ENCODE peak calls at places on chromosomes 6 and 20, in six cellular contexts. J, Y, X, D, T and B are unnamed samples. For H3K9me3, the result is how much of the 10 kb centered on the place peaks cover.

GRCh38 chr6:158020272-158020711 is 38.6 kb downstream of the SYNJ2 start:
- DNase-seq in Y (no peak), J (no peak), D (no peak), X (no peak), T (no peak), B (no peak)

GRCh38 chr6:41539204-41539603 is 7.0 kb upstream of the FOXP4 start:
- DNase-seq in X (no peak), T (no peak), J (no peak), Y (no peak), D (no peak), B (no peak)

GRCh38 chr6:70879496-70879895 is 77.4 kb downstream of the B3GAT2 start:
- DNase-seq in D (no peak), T (no peak), X (no peak), J (no peak), Y (no peak), B (no peak)

GRCh38 chr6:131199568-131200272 is 64.5 kb downstream of the AKAP7 start:
- DNase-seq in X (peak), Y (peak), J (no peak), D (no peak), T (peak), B (no peak)

GRCh38 chr6:161596807-161597505 is 323.1 kb upstream of the AGPAT4 start:
- DNase-seq in J (no peak), D (no peak), Y (no peak), X (no peak), T (no peak), B (no peak)

GRCh38 chr20:7180261-7181045 is 413.0 kb downstream of the BMP2 start:
- DNase-seq in X (no peak), J (no peak), Y (no peak), T (no peak), D (no peak), B (no peak)

GRCh38 chr20:22333885-22334545 is 250.4 kb downstream of the FOXA2 start:
- DNase-seq in X (peak), T (peak), J (no peak), D (peak), Y (peak), B (no peak)

GRCh38 chr6:85669735-85670194 is 27.1 kb upstream of the SYNCRIP start:
- DNase-seq in X (peak), T (no peak), J (no peak), D (no peak), Y (no peak), B (no peak)

GRCh38 chr6:36177166-36177565 is 19.4 kb upstream of the BRPF3 start:
- DNase-seq in T (no peak), D (no peak), Y (no peak), J (no peak), X (no peak), B (no peak)

GRCh38 chr6:168914070-168914469 is 339.6 kb downstream of the THBS2 start:
- DNase-seq in X (no peak), T (no peak), D (no peak), J (no peak), Y (no peak), B (no peak)

GRCh38 chr20:36349384-36350170 is 43.4 kb downstream of the DLGAP4 start:
- DNase-seq in T (no peak), J (peak), Y (no peak), X (no peak), D (no peak), B (no peak)

GRCh38 chr20:23160536-23161243 is 74.6 kb upstream of the CD93 start:
- DNase-seq in X (no peak), Y (no peak), J (no peak), T (peak), D (no peak), B (no peak)

GRCh38 chr6:35247642-35248231 is 11.8 kb upstream of the ZNF76 start:
- DNase-seq in T (peak), X (no peak), D (no peak), Y (no peak), J (no peak), B (no peak)

GRCh38 chr6:107644513-107644912 is 154.6 kb downstream of the SOBP start:
- DNase-seq in Y (no peak), D (no peak), X (no peak), J (no peak), T (no peak), B (no peak)

GRCh38 chr6:107638493-107638892 is 148.6 kb downstream of the SOBP start:
- DNase-seq in T (no peak), Y (no peak), J (no peak), X (no peak), D (no peak), B (no peak)

GRCh38 chr6:107637914-107638313 is 148.0 kb downstream of the SOBP start:
- DNase-seq in Y (no peak), J (no peak), T (no peak), X (no peak), D (no peak), B (no peak)

GRCh38 chr6:107642348-107643347 is 152.7 kb downstream of the SOBP start:
- DNase-seq in Y (no peak), X (no peak), J (no peak), D (no peak), T (no peak), B (no peak)

DNA sequence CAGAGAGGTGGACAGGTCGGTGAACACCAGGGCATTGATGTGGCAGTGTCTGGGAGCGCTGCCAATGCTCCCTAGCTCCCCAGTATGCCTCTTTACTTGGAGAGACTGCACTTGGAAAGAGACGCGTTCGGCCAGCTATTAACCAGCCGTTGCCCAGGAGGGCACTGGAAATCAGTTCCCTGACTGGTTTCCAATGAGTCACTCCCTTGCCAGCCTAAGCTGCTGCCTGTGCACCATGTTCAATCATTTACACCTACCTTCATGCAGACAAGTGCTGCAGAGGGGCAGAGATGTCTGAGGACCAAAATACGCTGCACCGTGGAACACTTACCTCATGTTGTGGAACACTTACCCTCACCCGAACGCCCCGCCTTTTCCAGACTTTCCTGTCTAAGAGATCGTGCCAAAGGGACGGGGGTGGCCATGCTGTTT is 151.6 kb downstream of the SOBP start:
- DNase-seq in J (peak), X (no peak), Y (no peak), D (no peak), T (no peak), B (no peak)
- H3K9me3 ChIP-seq in J (under half), X (under half), Y (under half), D (under half), T (under half), B (under half)

DNA sequence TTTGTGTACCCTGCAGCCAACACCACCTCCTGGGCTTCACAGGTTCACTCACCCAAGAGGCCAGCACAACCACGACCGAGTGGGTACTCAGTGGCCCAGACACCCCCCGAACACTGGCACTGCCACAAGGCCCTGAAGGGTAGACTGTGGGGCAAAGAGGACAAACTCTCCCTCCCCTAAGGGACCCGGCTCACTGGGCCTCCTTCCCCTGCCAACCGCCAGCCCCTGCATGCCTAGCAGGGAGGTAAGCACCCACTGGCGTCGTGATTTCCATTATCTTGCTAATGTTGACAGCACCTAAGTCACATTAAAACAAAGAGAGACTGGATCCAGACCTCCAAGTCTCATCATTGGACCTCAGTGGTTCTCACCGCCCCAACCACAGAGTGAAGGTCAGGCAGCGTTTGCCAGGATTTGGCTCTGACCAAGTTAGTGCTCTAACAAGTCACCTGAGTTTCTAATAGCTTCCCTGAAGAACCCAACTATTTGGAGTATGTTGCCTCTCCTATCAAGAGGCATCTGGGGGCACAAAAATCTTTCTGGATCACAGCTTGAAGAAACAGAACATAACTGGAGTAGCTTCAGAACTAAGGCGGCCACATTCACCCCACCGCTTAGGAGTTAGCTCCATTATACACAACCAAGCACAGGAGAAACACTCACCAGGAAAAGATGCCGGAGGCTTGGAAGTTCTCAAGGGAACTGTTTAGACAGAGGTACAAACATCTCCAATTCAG is 14.0 kb upstream of the APMAP start:
- DNase-seq in Y (no peak), T (no peak), J (no peak), X (no peak), D (peak), B (no peak)
- H3K27ac ChIP-seq in Y (no peak), T (no peak), J (no peak), X (no peak), D (peak), B (no peak)

GRCh38 chr6:170092826-170093225 is 198.1 kb downstream of the DLL1 start:
- DNase-seq in D (peak), Y (no peak), T (no peak), X (no peak), J (peak), B (no peak)
- H3K9me3 ChIP-seq in D (under half), Y (under half), T (under half), X (half or more), J (under half), B (under half)

DNA sequence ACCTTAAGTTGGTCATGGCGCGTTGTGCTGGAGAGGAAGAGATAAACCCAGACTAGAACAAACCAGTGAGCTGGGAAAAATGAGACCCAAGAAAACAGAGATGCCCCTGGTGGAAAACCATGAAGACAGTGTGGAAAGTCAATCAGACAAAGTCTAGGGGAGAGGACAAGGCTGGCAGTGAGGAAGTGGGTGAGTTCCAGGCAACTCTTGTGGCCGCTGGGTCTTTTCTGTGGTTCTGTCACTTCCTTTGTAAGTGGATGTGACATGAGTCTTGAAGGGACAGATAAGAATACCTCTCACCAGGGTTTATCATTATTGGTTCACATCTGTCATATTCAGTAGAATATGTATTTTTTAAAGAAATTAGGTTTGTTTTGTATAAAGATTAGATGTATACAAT is 738.4 kb downstream of the DHX35 start:
- DNase-seq in X (no peak), J (no peak), Y (no peak), D (no peak), T (no peak), B (no peak)
- H3K27ac ChIP-seq in X (no peak), J (no peak), Y (no peak), D (no peak), T (no peak), B (no peak)

DNA sequence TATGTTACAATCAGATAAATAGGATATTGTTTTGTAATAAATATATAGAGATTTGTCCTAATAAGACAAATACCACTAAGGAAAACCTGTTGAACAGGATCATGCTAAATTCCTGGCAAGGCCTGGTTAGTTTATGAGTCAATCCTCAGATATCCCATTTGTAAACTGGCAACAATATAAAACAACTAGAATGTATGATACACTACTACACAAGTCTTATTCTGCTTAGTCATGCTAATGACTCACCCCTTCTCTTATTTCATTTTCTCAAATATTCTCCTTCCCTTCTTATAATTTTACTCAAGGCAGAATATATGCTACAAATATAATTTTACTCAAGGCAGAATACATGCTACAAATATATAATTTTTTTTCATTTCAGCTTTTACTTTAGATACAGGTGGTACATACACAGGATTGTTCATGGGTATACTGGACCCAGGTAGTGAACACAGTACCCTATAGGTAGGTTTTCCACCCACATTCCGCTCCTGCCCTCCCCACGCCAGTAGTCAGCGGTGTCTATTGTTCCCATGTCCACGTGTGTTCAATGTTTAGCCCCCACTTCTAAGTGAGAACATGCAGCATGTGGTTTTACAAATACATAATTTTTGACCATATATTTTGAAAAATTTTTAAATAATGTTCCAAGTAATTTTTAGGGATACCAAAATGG is 6.3 kb downstream of the OSER1 start:
- DNase-seq in D (no peak), Y (peak), J (no peak), X (peak), T (peak), B (no peak)
- H3K9me3 ChIP-seq in D (under half), Y (under half), J (under half), X (under half), T (under half), B (under half)

GRCh38 chr6:75463896-75464295 is 29.7 kb downstream of the FILIP1 start:
- DNase-seq in J (no peak), D (no peak), Y (no peak), T (no peak), X (no peak), B (no peak)
- H3K27ac ChIP-seq in J (no peak), D (no peak), Y (peak), T (no peak), X (no peak), B (no peak)

GRCh38 chr6:165060636-165061190 is 248.7 kb downstream of the C6orf118 start:
- DNase-seq in Y (no peak), T (no peak), J (no peak), D (no peak), X (no peak), B (no peak)

GRCh38 chr6:165052561-165053500 is 256.6 kb downstream of the C6orf118 start:
- DNase-seq in J (no peak), D (no peak), X (no peak), Y (no peak), T (no peak), B (no peak)

GRCh38 chr6:165059032-165059431 is 250.4 kb downstream of the C6orf118 start:
- DNase-seq in X (no peak), T (no peak), D (no peak), J (no peak), Y (no peak), B (no peak)

GRCh38 chr6:165055231-165055630 is 254.2 kb downstream of the C6orf118 start:
- DNase-seq in X (no peak), T (no peak), D (no peak), Y (peak), J (no peak), B (no peak)

DNA sequence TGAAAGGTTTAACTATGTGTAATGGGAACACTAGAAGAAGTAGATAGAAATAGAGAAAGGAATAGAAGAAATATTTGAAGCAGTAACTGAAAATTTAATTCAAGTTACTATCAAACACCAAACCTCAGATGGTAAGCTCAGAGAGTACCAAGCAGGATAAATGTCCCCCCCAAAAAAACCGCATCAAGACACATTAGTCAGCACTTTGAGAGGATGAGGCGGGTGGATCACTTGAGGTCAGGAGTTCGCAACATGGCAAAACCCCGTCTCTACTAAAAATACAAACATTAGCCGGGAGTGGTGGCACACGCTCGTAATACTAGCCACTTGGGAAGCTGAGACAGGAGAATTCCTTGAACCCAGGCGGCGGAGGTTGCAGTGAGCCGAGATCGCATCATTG is 253.1 kb downstream of the C6orf118 start:
- DNase-seq in Y (no peak), T (no peak), D (no peak), J (no peak), X (no peak), B (no peak)
- H3K9me3 ChIP-seq in Y (under half), T (under half), D (under half), J (under half), X (under half), B (under half)

DNA sequence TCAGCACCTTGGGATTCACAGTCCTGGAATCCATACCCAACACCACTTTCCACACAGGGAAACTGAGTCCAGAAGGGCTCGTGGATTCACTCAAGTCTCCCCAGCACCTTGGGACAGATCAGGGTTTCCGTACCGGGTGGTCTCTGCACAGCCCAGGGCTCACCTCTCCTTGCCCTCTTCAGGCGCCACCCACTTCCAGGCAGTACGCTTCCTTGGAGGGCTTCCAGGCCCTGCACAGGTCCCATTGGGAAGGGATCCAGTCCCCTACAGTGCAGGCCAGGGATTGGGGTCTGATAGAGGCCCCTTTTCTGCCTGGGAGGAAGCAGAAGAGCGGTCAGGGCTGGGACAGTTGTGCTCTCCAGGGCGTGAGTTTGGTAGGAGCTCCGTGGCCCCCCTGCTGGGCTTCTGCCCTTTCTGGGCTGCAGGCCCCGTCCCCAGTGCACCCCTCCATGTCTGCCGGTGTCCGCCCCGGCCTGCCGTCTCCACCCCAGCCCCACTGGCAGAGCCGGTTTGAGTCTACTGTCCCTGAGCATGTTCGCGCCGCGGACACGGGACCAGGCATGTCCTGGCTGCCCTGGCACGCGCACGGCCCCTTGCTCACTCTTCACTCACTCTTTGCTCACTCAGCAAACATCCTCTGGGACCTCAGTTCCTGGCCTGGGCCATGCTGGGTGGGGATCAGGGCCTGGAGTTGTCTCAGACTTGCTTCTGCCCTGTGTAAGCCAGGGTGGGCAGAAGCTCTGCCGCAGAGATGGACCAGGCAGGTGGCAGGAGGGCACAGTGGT is 12.6 kb downstream of the SRC start:
- DNase-seq in J (no peak), X (no peak), T (no peak), Y (no peak), D (peak), B (peak)
- H3K27ac ChIP-seq in J (no peak), X (no peak), T (no peak), Y (peak), D (peak), B (peak)

GRCh38 chr6:4220619-4221018 is 85.2 kb upstream of the ECI2 start:
- DNase-seq in Y (no peak), J (no peak), D (no peak), X (peak), T (no peak), B (no peak)
- H3K9me3 ChIP-seq in Y (under half), J (under half), D (under half), X (under half), T (under half), B (under half)

GRCh38 chr6:52061481-52061880 is 25.9 kb downstream of the PKHD1 start:
- DNase-seq in T (no peak), Y (no peak), D (no peak), J (no peak), X (no peak), B (no peak)
- H3K27ac ChIP-seq in T (no peak), Y (no peak), D (no peak), J (no peak), X (no peak), B (no peak)